ENCODE peak calls at places on chromosomes 2 and 18, in four cellular contexts. A is tibial artery, I is mammary epithelial cell, C is HTR-8/SVneo. T is an unnamed sample.

GRCh38 chr2:96768083-96768561 is 7.4 kb downstream of the CNNM4 start:
- DNase-seq in A (no peak), I (no peak), C (no peak), T (no peak)

GRCh38 chr2:24491626-24492282 is 700 bp downstream of the NCOA1 start:
- DNase-seq in A (peak; percentile 73), I (peak; percentile 13), C (peak; percentile 57), T (peak; percentile 46)

GRCh38 chr2:71303849-71304248 is 27.7 kb upstream of the ZNF638 start:
- DNase-seq in A (no peak), I (peak; percentile 91), C (no peak), T (no peak)

GRCh38 chr2:101912545-101912944 is 79.2 kb upstream of the IL1R2 start:
- DNase-seq in A (no peak), I (no peak), C (no peak), T (no peak)

GRCh38 chr18:48915621-48916425 is 34.9 kb downstream of the SMAD7 start:
- DNase-seq in A (peak; percentile 58), I (no peak), C (no peak), T (peak; percentile 67)

GRCh38 chr18:74342416-74343043 is 26.9 kb downstream of the C18orf63 start:
- DNase-seq in A (no peak), I (peak; percentile 26), C (no peak), T (peak; percentile 76)

GRCh38 chr2:241390301-241391206 is 34.5 kb downstream of the FARP2 start:
- DNase-seq in A (no peak), I (peak; percentile 88), C (no peak), T (no peak)

GRCh38 chr2:234537929-234538328 is 41.0 kb upstream of the ARL4C start:
- DNase-seq in A (no peak), I (no peak), C (no peak), T (no peak)

GRCh38 chr2:171169839-171170238 is 9.1 kb upstream of the TLK1 start:
- DNase-seq in A (no peak), I (no peak), C (no peak), T (no peak)

GRCh38 chr2:28231110-28231621 is 161.5 kb upstream of the FOSL2 start:
- DNase-seq in A (no peak), I (peak; percentile 24), C (peak; percentile 51), T (no peak)

GRCh38 chr18:39485696-39486095 is 1920.1 kb upstream of the CELF4 start:
- DNase-seq in A (no peak), I (no peak), C (no peak), T (no peak)

GRCh38 chr18:63119647-63120046 is 199.9 kb downstream of the BCL2 start:
- DNase-seq in A (no peak), I (no peak), C (peak; percentile 23), T (peak; percentile 35)

GRCh38 chr18:26480897-26481795 is 67.2 kb downstream of the KCTD1 start:
- DNase-seq in A (no peak), I (peak; percentile 87), C (peak; percentile 67), T (peak; percentile 57)

GRCh38 chr2:234164499-234165409 is 114.3 kb downstream of the SPP2 start:
- DNase-seq in A (no peak), I (no peak), C (no peak), T (peak; percentile 13)

GRCh38 chr2:104768694-104769093 is 85.2 kb upstream of the POU3F3 start:
- DNase-seq in A (no peak), I (no peak), C (no peak), T (peak; percentile 43)

GRCh38 chr18:70354080-70354479 is 65.2 kb downstream of the SOCS6 start:
- DNase-seq in A (no peak), I (no peak), C (no peak), T (no peak)

GRCh38 chr2:11133238-11133935 is 21.9 kb upstream of the SLC66A3 start:
- DNase-seq in A (no peak), I (no peak), C (no peak), T (no peak)

GRCh38 chr2:43984533-43984932 is 11.3 kb downstream of the LRPPRC start:
- DNase-seq in A (no peak), I (no peak), C (no peak), T (no peak)

GRCh38 chr2:95042472-95043271 is 17.2 kb downstream of the MAL start:
- DNase-seq in A (no peak), I (no peak), C (no peak), T (no peak)

GRCh38 chr2:204794624-204795023 is 249.3 kb downstream of the PARD3B start:
- DNase-seq in A (no peak), I (no peak), C (no peak), T (no peak)

GRCh38 chr2:203535784-203536590 is 886 bp upstream of the RAPH1 start:
- DNase-seq in A (no peak), I (no peak), C (no peak), T (peak; percentile 20)

GRCh38 chr2:30662268-30663131 is 144.7 kb downstream of the CAPN13 start:
- DNase-seq in A (no peak), I (no peak), C (no peak), T (peak; percentile 79)

GRCh38 chr2:219614076-219614860 is 13.2 kb upstream of the SLC4A3 start:
- DNase-seq in A (no peak), I (no peak), C (no peak), T (no peak)

GRCh38 chr2:145764631-145765030 is 1244.7 kb upstream of the ZEB2 start:
- DNase-seq in A (no peak), I (no peak), C (no peak), T (no peak)

GRCh38 chr2:109446531-109447131 is 167.1 kb downstream of the SEPTIN10 start:
- DNase-seq in A (peak; percentile 62), I (no peak), C (no peak), T (no peak)

GRCh38 chr2:212672186-212672585 is 133.6 kb upstream of the ERBB4 start:
- DNase-seq in A (no peak), I (no peak), C (no peak), T (peak; percentile 40)

T was measured in trophoblast cell.